ENCODE peak calls at places on chromosomes 16 and 17, in five cellular contexts. Z is H1, F is HepG2, B is K562, I is GM12878. H is an unnamed sample.
A peak's percentile ranks its signal among the peaks of the same experiment; 100 is the strongest.

GRCh38 chr17:67520282-67520906 is 143.3 kb downstream of the PITPNC1 start:
- DNase-seq in Z (no peak), I (no peak), B (no peak), F (no peak), H (no peak)

GRCh38 chr17:11144358-11145233 is 96.4 kb upstream of the SHISA6 start:
- DNase-seq in F (peak; percentile 18), Z (peak; percentile 49), I (no peak), B (peak; percentile 4), H (peak; percentile 18)

GRCh38 chr16:75083826-75084225 is 32.8 kb downstream of the LDHD start:
- DNase-seq in F (no peak), B (no peak), I (no peak), Z (no peak), H (no peak)

GRCh38 chr16:75108792-75109731 is 7.5 kb downstream of the LDHD start:
- DNase-seq in I (peak; percentile 62), B (no peak), Z (no peak), F (no peak), H (no peak)

GRCh38 chr17:39687101-39687545 is 734 bp downstream of the PGAP3 start:
- DNase-seq in B (no peak), I (no peak), F (no peak), Z (no peak), H (no peak)

GRCh38 chr17:53470626-53471025 is 352.1 kb upstream of the KIF2B start:
- DNase-seq in B (no peak), F (no peak), Z (no peak), I (no peak), H (no peak)

GRCh38 chr16:17578921-17579876 is 108.4 kb upstream of the XYLT1 start:
- DNase-seq in B (peak; percentile 60), F (peak; percentile 73), Z (peak; percentile 90), I (peak; percentile 28), H (peak; percentile 83)

GRCh38 chr16:78503501-78504110 is 404.2 kb downstream of the WWOX start:
- DNase-seq in B (peak; percentile 70), F (peak; percentile 61), Z (no peak), I (no peak), H (peak; percentile 36)

GRCh38 chr16:88681084-88681680 is 5.1 kb downstream of the SNAI3 start:
- DNase-seq in F (peak; percentile 60), Z (peak; percentile 82), I (no peak), B (peak; percentile 63), H (peak; percentile 79)

GRCh38 chr17:32936157-32936893 is 8.4 kb downstream of the TMEM98 start:
- DNase-seq in I (no peak), B (no peak), Z (no peak), F (no peak), H (no peak)

GRCh38 chr17:74452027-74452840 is 14.2 kb upstream of the CD300A start:
- DNase-seq in Z (no peak), B (no peak), I (no peak), F (no peak), H (no peak)

GRCh38 chr17:10380631-10381408 is 8.0 kb upstream of the MYH13 start:
- DNase-seq in I (no peak), F (no peak), B (no peak), Z (no peak), H (no peak)

GRCh38 chr16:48101069-48101674 is 54.6 kb downstream of the ABCC12 start:
- DNase-seq in F (no peak), Z (no peak), I (peak; percentile 74), B (no peak), H (no peak)

GRCh38 chr17:56793947-56794346 is 39.8 kb downstream of the C17orf67 start:
- DNase-seq in Z (no peak), I (no peak), B (no peak), F (no peak), H (no peak)

GRCh38 chr16:11800385-11800718 is 3.3 kb upstream of the ZC3H7A start:
- DNase-seq in I (no peak), B (no peak), F (no peak), Z (no peak), H (no peak)

GRCh38 chr16:65142276-65142675 is 20.4 kb upstream of the CDH11 start:
- DNase-seq in F (no peak), Z (no peak), I (no peak), B (no peak), H (no peak)

GRCh38 chr17:75614006-75614405 is 19.2 kb upstream of the SMIM5 start:
- DNase-seq in F (no peak), I (no peak), Z (no peak), B (peak; percentile 71), H (peak; percentile 65)
- TF ChIP-seq CTCF in F (peak; percentile 78), I (peak; percentile 17), Z (peak; percentile 64), B (peak; percentile 54), H (no peak)

GRCh38 chr17:72125742-72126141 is 4.9 kb downstream of the SOX9 start:
- DNase-seq in I (no peak), Z (no peak), F (peak; percentile 32), B (no peak), H (no peak)
- TF ChIP-seq USF2 in I (no peak), Z (no peak), F (no peak), B (no peak), H (no peak)

DNA sequence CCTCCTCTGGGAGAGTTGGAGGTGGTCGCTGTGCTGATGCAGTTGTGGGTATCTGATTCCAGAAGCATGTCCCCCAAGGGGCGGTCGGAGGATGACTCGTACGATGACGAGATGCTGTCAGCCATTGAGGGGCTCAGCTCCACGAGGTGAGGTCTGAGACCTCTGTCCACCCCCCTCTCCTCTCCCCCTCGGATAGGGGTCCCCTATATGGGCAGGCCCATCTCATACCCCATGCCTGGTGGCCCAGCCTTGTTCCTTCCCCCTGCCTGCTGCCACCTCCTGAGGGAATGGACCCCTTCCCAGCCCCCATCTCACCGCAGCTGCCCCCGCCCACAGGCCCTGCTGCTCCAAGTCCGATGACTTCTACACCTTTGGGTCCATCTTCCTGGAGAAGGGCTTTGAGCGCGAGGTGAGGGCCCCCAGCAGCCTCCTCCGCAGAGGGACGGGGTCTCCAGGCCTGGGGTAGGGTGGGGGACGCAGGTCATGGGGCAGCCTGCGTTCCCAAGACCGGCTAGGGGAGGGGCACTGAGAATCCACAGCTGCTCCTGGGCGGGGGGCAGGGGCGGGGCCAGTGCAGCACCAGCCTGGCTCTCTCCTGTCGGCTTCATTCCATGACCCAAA is 39.2 kb downstream of the ADCY7 start:
- DNase-seq in I (no peak), B (no peak), F (no peak), Z (no peak), H (no peak)
- TF ChIP-seq SP1 in I (no peak), B (no peak), F (no peak), Z (no peak), H (no peak)

GRCh38 chr16:30984669-30985400 is at the start of gene HSD3B7:
- DNase-seq in B (peak; percentile 93), I (no peak), F (peak; percentile 80), Z (peak; percentile 100), H (peak; percentile 95)
- TF ChIP-seq CTCF in B (peak; percentile 90), I (peak; percentile 92), F (peak; percentile 95), Z (peak; percentile 88), H (peak; percentile 97)

GRCh38 chr17:1095853-1096675 is 83.7 kb downstream of the ABR start:
- DNase-seq in B (no peak), F (no peak), Z (no peak), I (no peak), H (no peak)
- TF ChIP-seq USF2 in B (no peak), F (no peak), Z (no peak), I (no peak), H (no peak)

GRCh38 chr17:17890773-17891759 is 54.3 kb upstream of the SREBF1 start:
- DNase-seq in Z (no peak), I (no peak), B (peak; percentile 72), F (peak; percentile 70), H (peak; percentile 70)
- TF ChIP-seq SP1 in Z (no peak), I (no peak), B (no peak), F (no peak), H (no peak)

GRCh38 chr17:65892912-65893377 is 299.0 kb downstream of the CEP112 start:
- DNase-seq in B (no peak), I (peak; percentile 42), Z (no peak), F (no peak), H (no peak)
- TF ChIP-seq CTCF in B (no peak), I (no peak), Z (no peak), F (no peak), H (no peak)

GRCh38 chr17:2693561-2694380 is 17.8 kb downstream of the CLUH start:
- DNase-seq in B (no peak), Z (no peak), F (no peak), I (no peak), H (no peak)
- TF ChIP-seq USF2 in B (no peak), Z (no peak), F (no peak), I (no peak), H (no peak)